ENCODE peak calls at places on chromosomes 12 and 14, in seven cellular contexts. E is NCI-H1092 treated with DMSO at 0.1 percent for 48 hours; V is stimulated activated CD4-positive, alpha-beta T cell treated with anti-CD3 and anti-CD28 coated beads, Interleukin-12 subunit alpha, Interleukin-12 subunit beta, amount 100 ng/mL, for 48 hours; R is iPS-NIHi11; X is choroid plexus epithelial cell; U is right lobe of liver; D is occipital lobe. C is an unnamed sample.

GRCh38 chr14:94127330-94127729 is 2.1 kb downstream of the IFI27L2 start:
- DNase-seq in R (no peak), V (no peak), U (no peak), E (no peak), X (no peak), D (no peak), C (no peak)

GRCh38 chr12:3073438-3074255 is 3.5 kb upstream of the TSPAN9 start:
- DNase-seq in U (peak), X (peak), D (peak), E (peak), V (peak), R (peak), C (peak)

GRCh38 chr12:46562625-46563228 is 190.2 kb upstream of the SLC38A2 start:
- DNase-seq in E (no peak), D (no peak), X (peak), R (peak), U (no peak), V (no peak), C (no peak)

GRCh38 chr14:100025111-100025510 is 40.1 kb upstream of the EVL start:
- DNase-seq in V (no peak), X (peak), R (peak), U (no peak), D (no peak), E (no peak), C (no peak)

GRCh38 chr12:49798934-49799333 is 29.3 kb downstream of the NCKAP5L start:
- DNase-seq in R (no peak), U (no peak), D (no peak), E (no peak), X (no peak), V (no peak), C (no peak)

GRCh38 chr12:119180380-119181040 is 1.8 kb downstream of the HSPB8 start:
- DNase-seq in D (peak), U (no peak), R (no peak), E (no peak), X (peak), V (no peak), C (no peak)

GRCh38 chr14:32808574-32809098 is 130.0 kb upstream of the NPAS3 start:
- DNase-seq in V (no peak), U (no peak), E (peak), D (no peak), R (no peak), X (peak), C (peak)

GRCh38 chr12:131793623-131794022 is 34.6 kb upstream of the MMP17 start:
- DNase-seq in E (no peak), U (no peak), D (peak), V (no peak), R (no peak), X (peak), C (no peak)

GRCh38 chr12:48569946-48570345 is at the start of gene LALBA:
- DNase-seq in R (no peak), E (no peak), X (no peak), V (no peak), U (no peak), D (no peak), C (no peak)

GRCh38 chr12:94636462-94637085 is 13.8 kb downstream of the TMCC3 start:
- DNase-seq in V (no peak), R (no peak), D (no peak), X (peak), U (no peak), E (no peak), C (no peak)

GRCh38 chr14:81669308-81669707 is 135.7 kb upstream of the SEL1L start:
- DNase-seq in D (no peak), R (no peak), U (no peak), V (no peak), X (no peak), E (no peak), C (no peak)

GRCh38 chr12:25249951-25250738 is 584 bp downstream of the KRAS start:
- DNase-seq in E (peak), X (peak), U (peak), R (peak), V (no peak), D (peak), C (peak)

GRCh38 chr14:38248629-38249028 is 7.3 kb downstream of the CLEC14A start:
- DNase-seq in X (peak), D (no peak), U (no peak), R (no peak), V (no peak), E (no peak), C (no peak)

GRCh38 chr12:118404876-118405521 is 28.6 kb downstream of the SUDS3 start:
- DNase-seq in V (peak), E (peak), X (peak), R (peak), D (peak), U (peak), C (no peak)

GRCh38 chr14:102853703-102854396 is 68.6 kb upstream of the AMN start:
- DNase-seq in U (no peak), R (no peak), D (no peak), E (no peak), X (no peak), V (no peak), C (no peak)

GRCh38 chr12:12786716-12787601 is 1.5 kb downstream of the APOLD1 start:
- DNase-seq in V (peak), D (peak), E (peak), U (peak), R (peak), X (peak), C (peak)

GRCh38 chr12:57173089-57173488 is 25.7 kb upstream of the LRP1-AS start:
- DNase-seq in E (no peak), D (no peak), V (no peak), U (no peak), X (no peak), R (peak), C (peak)

GRCh38 chr12:6981152-6982052 is 10.7 kb downstream of the EMG1 start:
- DNase-seq in R (no peak), V (no peak), X (no peak), U (peak), E (no peak), D (no peak), C (no peak)

GRCh38 chr14:41899416-41899815 is 292.7 kb downstream of the LRFN5 start:
- DNase-seq in D (no peak), V (no peak), U (no peak), X (peak), R (no peak), E (peak), C (no peak)

C was measured in mucosa of descending colon.